ENCODE peak calls at places on chromosome X, in four cellular contexts. One of them, this sample, is unnamed.

GRCh38 chrX:38879631-38880220 is 78.5 kb downstream of the MID1IP1 start:
- DNase-seq in M059J: no peak
- DNase-seq in endothelial cell: no peak
- DNase-seq in NCI-H2029: peak
- DNase-seq in this sample: no peak

GRCh38 chrX:105775672-105776071 is 46.7 kb upstream of the NRK start:
- DNase-seq in endothelial cell: no peak
- DNase-seq in M059J: no peak
- DNase-seq in NCI-H2029: no peak
- DNase-seq in this sample: no peak

GRCh38 chrX:119655125-119655524 is 37.8 kb downstream of the SEPTIN6 start:
- DNase-seq in M059J: peak
- DNase-seq in endothelial cell: no peak
- DNase-seq in NCI-H2029: no peak
- DNase-seq in this sample: no peak

GRCh38 chrX:131778269-131779218 is 234.7 kb downstream of the OR13H1 start:
- DNase-seq in endothelial cell: no peak
- DNase-seq in NCI-H2029: no peak
- DNase-seq in M059J: peak
- DNase-seq in this sample: no peak

GRCh38 chrX:724256-724655 is 93.7 kb downstream of the SHOX start:
- DNase-seq in M059J: no peak
- DNase-seq in endothelial cell: no peak
- DNase-seq in NCI-H2029: no peak
- DNase-seq in this sample: no peak

GRCh38 chrX:22800806-22801205 is 199.0 kb upstream of the DDX53 start:
- DNase-seq in NCI-H2029: no peak
- DNase-seq in endothelial cell: no peak
- DNase-seq in M059J: peak
- DNase-seq in this sample: no peak

GRCh38 chrX:18994713-18995112 is 10.8 kb upstream of the PHKA2 start:
- DNase-seq in endothelial cell: no peak
- DNase-seq in NCI-H2029: no peak
- DNase-seq in M059J: peak
- DNase-seq in this sample: no peak

GRCh38 chrX:82528525-82528924 is 979.6 kb upstream of the POU3F4 start:
- DNase-seq in NCI-H2029: no peak
- DNase-seq in endothelial cell: no peak
- DNase-seq in M059J: no peak
- DNase-seq in this sample: no peak

GRCh38 chrX:114584434-114584943 is 603 bp downstream of the HTR2C start:
- DNase-seq in endothelial cell: peak
- DNase-seq in NCI-H2029: no peak
- DNase-seq in M059J: no peak
- DNase-seq in this sample: peak